ENCODE peak calls at places on chromosomes 1 and 21, in eight cellular contexts. One of them, this sample, is unnamed.

GRCh38 chr1:232620356-232620841 is 9.5 kb downstream of the SIPA1L2 start:
- DNase-seq in activated CD4-positive, alpha-beta T cell treated with anti-CD3 and anti-CD28 coated beads, Interleukin-2, amount 50 U/mL, for 4 hours: no peak
- DNase-seq in glomerular endothelial cell: peak
- DNase-seq in GM12891: no peak
- DNase-seq in fibroblast of lung: peak
- DNase-seq in stimulated activated CD4-positive, alpha-beta T cell treated with anti-CD3 and anti-CD28 coated beads, Interleukin-2, amount 100 ng/mL, for 48 hours: no peak
- DNase-seq in astrocyte: peak
- DNase-seq in cardiac fibroblast: peak
- DNase-seq in this sample: no peak

GRCh38 chr1:86089765-86090164 is 66.8 kb downstream of the COL24A1 start:
- DNase-seq in activated CD4-positive, alpha-beta T cell treated with anti-CD3 and anti-CD28 coated beads, Interleukin-2, amount 50 U/mL, for 4 hours: no peak
- DNase-seq in glomerular endothelial cell: no peak
- DNase-seq in GM12891: no peak
- DNase-seq in fibroblast of lung: no peak
- DNase-seq in stimulated activated CD4-positive, alpha-beta T cell treated with anti-CD3 and anti-CD28 coated beads, Interleukin-2, amount 100 ng/mL, for 48 hours: no peak
- DNase-seq in astrocyte: no peak
- DNase-seq in cardiac fibroblast: no peak
- DNase-seq in this sample: no peak

GRCh38 chr1:152565535-152566215 is 905 bp downstream of the LCE3E start:
- DNase-seq in activated CD4-positive, alpha-beta T cell treated with anti-CD3 and anti-CD28 coated beads, Interleukin-2, amount 50 U/mL, for 4 hours: no peak
- DNase-seq in glomerular endothelial cell: no peak
- DNase-seq in GM12891: no peak
- DNase-seq in fibroblast of lung: no peak
- DNase-seq in stimulated activated CD4-positive, alpha-beta T cell treated with anti-CD3 and anti-CD28 coated beads, Interleukin-2, amount 100 ng/mL, for 48 hours: no peak
- DNase-seq in astrocyte: no peak
- DNase-seq in cardiac fibroblast: no peak
- DNase-seq in this sample: no peak

GRCh38 chr1:236489710-236490377 is 33.9 kb upstream of the LGALS8 start:
- DNase-seq in activated CD4-positive, alpha-beta T cell treated with anti-CD3 and anti-CD28 coated beads, Interleukin-2, amount 50 U/mL, for 4 hours: no peak
- DNase-seq in glomerular endothelial cell: no peak
- DNase-seq in GM12891: no peak
- DNase-seq in fibroblast of lung: peak
- DNase-seq in stimulated activated CD4-positive, alpha-beta T cell treated with anti-CD3 and anti-CD28 coated beads, Interleukin-2, amount 100 ng/mL, for 48 hours: no peak
- DNase-seq in astrocyte: peak
- DNase-seq in cardiac fibroblast: peak
- DNase-seq in this sample: peak

GRCh38 chr1:119713039-119713537 is 1.4 kb downstream of the PHGDH start:
- DNase-seq in activated CD4-positive, alpha-beta T cell treated with anti-CD3 and anti-CD28 coated beads, Interleukin-2, amount 50 U/mL, for 4 hours: no peak
- DNase-seq in glomerular endothelial cell: no peak
- DNase-seq in GM12891: no peak
- DNase-seq in fibroblast of lung: peak
- DNase-seq in stimulated activated CD4-positive, alpha-beta T cell treated with anti-CD3 and anti-CD28 coated beads, Interleukin-2, amount 100 ng/mL, for 48 hours: no peak
- DNase-seq in astrocyte: peak
- DNase-seq in cardiac fibroblast: no peak
- DNase-seq in this sample: no peak

GRCh38 chr1:199545780-199546179 is 481.7 kb upstream of the NR5A2 start:
- DNase-seq in activated CD4-positive, alpha-beta T cell treated with anti-CD3 and anti-CD28 coated beads, Interleukin-2, amount 50 U/mL, for 4 hours: no peak
- DNase-seq in glomerular endothelial cell: no peak
- DNase-seq in GM12891: no peak
- DNase-seq in fibroblast of lung: no peak
- DNase-seq in stimulated activated CD4-positive, alpha-beta T cell treated with anti-CD3 and anti-CD28 coated beads, Interleukin-2, amount 100 ng/mL, for 48 hours: no peak
- DNase-seq in astrocyte: no peak
- DNase-seq in cardiac fibroblast: peak
- DNase-seq in this sample: no peak

GRCh38 chr21:38097789-38098188 is 159.0 kb upstream of the KCNJ15 start:
- DNase-seq in activated CD4-positive, alpha-beta T cell treated with anti-CD3 and anti-CD28 coated beads, Interleukin-2, amount 50 U/mL, for 4 hours: no peak
- DNase-seq in glomerular endothelial cell: no peak
- DNase-seq in GM12891: no peak
- DNase-seq in fibroblast of lung: no peak
- DNase-seq in stimulated activated CD4-positive, alpha-beta T cell treated with anti-CD3 and anti-CD28 coated beads, Interleukin-2, amount 100 ng/mL, for 48 hours: no peak
- DNase-seq in astrocyte: no peak
- DNase-seq in cardiac fibroblast: no peak
- DNase-seq in this sample: no peak

GRCh38 chr1:181141431-181141910 is 53.0 kb downstream of the IER5 start:
- DNase-seq in activated CD4-positive, alpha-beta T cell treated with anti-CD3 and anti-CD28 coated beads, Interleukin-2, amount 50 U/mL, for 4 hours: peak
- DNase-seq in glomerular endothelial cell: no peak
- DNase-seq in GM12891: no peak
- DNase-seq in fibroblast of lung: peak
- DNase-seq in stimulated activated CD4-positive, alpha-beta T cell treated with anti-CD3 and anti-CD28 coated beads, Interleukin-2, amount 100 ng/mL, for 48 hours: peak
- DNase-seq in astrocyte: peak
- DNase-seq in cardiac fibroblast: peak
- DNase-seq in this sample: no peak

GRCh38 chr1:218348628-218349185 is 3.6 kb downstream of the TGFB2 start:
- DNase-seq in activated CD4-positive, alpha-beta T cell treated with anti-CD3 and anti-CD28 coated beads, Interleukin-2, amount 50 U/mL, for 4 hours: no peak
- DNase-seq in glomerular endothelial cell: no peak
- DNase-seq in GM12891: no peak
- DNase-seq in fibroblast of lung: no peak
- DNase-seq in stimulated activated CD4-positive, alpha-beta T cell treated with anti-CD3 and anti-CD28 coated beads, Interleukin-2, amount 100 ng/mL, for 48 hours: no peak
- DNase-seq in astrocyte: no peak
- DNase-seq in cardiac fibroblast: no peak
- DNase-seq in this sample: no peak

GRCh38 chr1:204350857-204351573 is 8.7 kb downstream of the PLEKHA6 start:
- DNase-seq in activated CD4-positive, alpha-beta T cell treated with anti-CD3 and anti-CD28 coated beads, Interleukin-2, amount 50 U/mL, for 4 hours: no peak
- DNase-seq in glomerular endothelial cell: no peak
- DNase-seq in GM12891: no peak
- DNase-seq in fibroblast of lung: peak
- DNase-seq in stimulated activated CD4-positive, alpha-beta T cell treated with anti-CD3 and anti-CD28 coated beads, Interleukin-2, amount 100 ng/mL, for 48 hours: no peak
- DNase-seq in astrocyte: peak
- DNase-seq in cardiac fibroblast: peak
- DNase-seq in this sample: no peak